ENCODE peak calls at places on chromosomes 1 and 21, in seven cellular contexts. One of them, this sample, is unnamed.

GRCh38 chr1:42929434-42930177 is 29.1 kb downstream of the SLC2A1 start:
- DNase-seq in astrocyte: no peak
- DNase-seq in uterus: no peak
- DNase-seq in Panc1: no peak
- DNase-seq in neural progenitor cell: no peak
- DNase-seq in CD8-positive, alpha-beta T cell: no peak
- DNase-seq in Peyer's patch: peak; percentile 42
- DNase-seq in this sample: no peak

GRCh38 chr21:42839271-42840231 is 39.8 kb downstream of the WDR4 start:
- DNase-seq in astrocyte: no peak
- DNase-seq in uterus: peak; percentile 12
- DNase-seq in Panc1: no peak
- DNase-seq in neural progenitor cell: no peak
- DNase-seq in CD8-positive, alpha-beta T cell: no peak
- DNase-seq in Peyer's patch: peak; percentile 34
- DNase-seq in this sample: no peak

GRCh38 chr1:227707807-227708206 is 27.3 kb downstream of the JMJD4 start:
- DNase-seq in astrocyte: no peak
- DNase-seq in uterus: no peak
- DNase-seq in Panc1: no peak
- DNase-seq in neural progenitor cell: no peak
- DNase-seq in CD8-positive, alpha-beta T cell: no peak
- DNase-seq in Peyer's patch: no peak
- DNase-seq in this sample: no peak

GRCh38 chr1:8266436-8267165 is 51.3 kb upstream of the SLC45A1 start:
- DNase-seq in astrocyte: no peak
- DNase-seq in uterus: no peak
- DNase-seq in Panc1: no peak
- DNase-seq in neural progenitor cell: peak; percentile 89
- DNase-seq in CD8-positive, alpha-beta T cell: no peak
- DNase-seq in Peyer's patch: no peak
- DNase-seq in this sample: peak; percentile 90

GRCh38 chr1:161121838-161122237 is 3.9 kb downstream of the NIT1 start:
- DNase-seq in astrocyte: no peak
- DNase-seq in uterus: no peak
- DNase-seq in Panc1: no peak
- DNase-seq in neural progenitor cell: no peak
- DNase-seq in CD8-positive, alpha-beta T cell: no peak
- DNase-seq in Peyer's patch: no peak
- DNase-seq in this sample: no peak

GRCh38 chr1:192382758-192383157 is 66.0 kb downstream of the RGS21 start:
- DNase-seq in astrocyte: no peak
- DNase-seq in uterus: no peak
- DNase-seq in Panc1: no peak
- DNase-seq in neural progenitor cell: peak; percentile 10
- DNase-seq in CD8-positive, alpha-beta T cell: no peak
- DNase-seq in Peyer's patch: no peak
- DNase-seq in this sample: no peak

GRCh38 chr1:75097686-75098085 is 36.5 kb upstream of the LHX8 start:
- DNase-seq in astrocyte: no peak
- DNase-seq in uterus: no peak
- DNase-seq in Panc1: no peak
- DNase-seq in neural progenitor cell: no peak
- DNase-seq in CD8-positive, alpha-beta T cell: no peak
- DNase-seq in Peyer's patch: no peak
- DNase-seq in this sample: no peak

GRCh38 chr1:181135815-181136737 is 47.6 kb downstream of the IER5 start:
- DNase-seq in astrocyte: peak; percentile 93
- DNase-seq in uterus: peak; percentile 52
- DNase-seq in Panc1: peak; percentile 55
- DNase-seq in neural progenitor cell: no peak
- DNase-seq in CD8-positive, alpha-beta T cell: no peak
- DNase-seq in Peyer's patch: no peak
- DNase-seq in this sample: no peak

GRCh38 chr1:158204458-158204827 is 23.7 kb downstream of the CD1D start:
- DNase-seq in astrocyte: no peak
- DNase-seq in uterus: no peak
- DNase-seq in Panc1: no peak
- DNase-seq in neural progenitor cell: no peak
- DNase-seq in CD8-positive, alpha-beta T cell: no peak
- DNase-seq in Peyer's patch: no peak
- DNase-seq in this sample: no peak

GRCh38 chr1:229714964-229715603 is 89.0 kb downstream of the URB2 start:
- DNase-seq in astrocyte: no peak
- DNase-seq in uterus: no peak
- DNase-seq in Panc1: no peak
- DNase-seq in neural progenitor cell: peak; percentile 16
- DNase-seq in CD8-positive, alpha-beta T cell: no peak
- DNase-seq in Peyer's patch: no peak
- DNase-seq in this sample: peak; percentile 13

GRCh38 chr1:177948336-177948972 is 21.4 kb downstream of the SEC16B start:
- DNase-seq in astrocyte: peak; percentile 37
- DNase-seq in uterus: peak; percentile 60
- DNase-seq in Panc1: peak; percentile 62
- DNase-seq in neural progenitor cell: peak; percentile 75
- DNase-seq in CD8-positive, alpha-beta T cell: no peak
- DNase-seq in Peyer's patch: no peak
- DNase-seq in this sample: peak; percentile 68

DNA sequence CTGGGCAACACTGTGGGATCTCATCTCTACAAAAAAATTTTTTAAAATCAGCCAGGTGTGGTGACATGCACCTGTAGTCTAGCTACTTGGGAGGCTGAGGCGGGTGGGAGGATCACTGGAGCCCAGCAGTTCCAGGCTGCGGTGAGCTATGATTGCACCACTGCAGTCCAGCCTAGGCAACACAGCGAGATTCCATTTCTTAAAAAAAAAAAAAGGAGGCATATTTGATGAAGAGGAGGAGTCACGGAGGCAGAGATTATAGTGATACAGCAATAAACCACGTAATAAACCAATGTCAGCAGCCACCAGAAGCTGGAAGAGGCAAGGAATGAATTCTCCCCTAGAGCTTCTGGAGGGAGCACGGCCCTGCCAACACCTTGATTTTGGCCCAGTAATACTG is 4.0 kb downstream of the LIX1L start:
- DNase-seq in astrocyte: no peak
- DNase-seq in uterus: no peak
- DNase-seq in Panc1: no peak
- DNase-seq in neural progenitor cell: no peak
- DNase-seq in CD8-positive, alpha-beta T cell: no peak
- DNase-seq in Peyer's patch: no peak
- DNase-seq in this sample: no peak
- H3K36me3 ChIP-seq in astrocyte: peaks cover 5% of the 10 kb centered on the region
- H3K36me3 ChIP-seq in uterus: no peaks in the 10 kb centered on the region
- H3K36me3 ChIP-seq in Panc1: no peaks in the 10 kb centered on the region
- H3K36me3 ChIP-seq in neural progenitor cell: no peaks in the 10 kb centered on the region
- H3K36me3 ChIP-seq in CD8-positive, alpha-beta T cell: no peaks in the 10 kb centered on the region
- H3K36me3 ChIP-seq in Peyer's patch: no peaks in the 10 kb centered on the region
- H3K36me3 ChIP-seq in this sample: no peaks in the 10 kb centered on the region

GRCh38 chr1:196660912-196661311 is 9.1 kb downstream of the CFH start:
- DNase-seq in astrocyte: no peak
- DNase-seq in uterus: no peak
- DNase-seq in Panc1: no peak
- DNase-seq in neural progenitor cell: peak; percentile 57
- DNase-seq in CD8-positive, alpha-beta T cell: no peak
- DNase-seq in Peyer's patch: no peak
- DNase-seq in this sample: peak; percentile 46
- H3K4me3 ChIP-seq in astrocyte: no peak overlapping the region
- H3K4me3 ChIP-seq in uterus: no peak overlapping the region
- H3K4me3 ChIP-seq in Panc1: no peak overlapping the region
- H3K4me3 ChIP-seq in neural progenitor cell: no peak overlapping the region
- H3K4me3 ChIP-seq in CD8-positive, alpha-beta T cell: no peak overlapping the region
- H3K4me3 ChIP-seq in Peyer's patch: no peak overlapping the region
- H3K4me3 ChIP-seq in this sample: no peak overlapping the region

GRCh38 chr1:21932127-21932526 is 5.0 kb downstream of the HSPG2 start:
- DNase-seq in astrocyte: peak; percentile 86
- DNase-seq in uterus: peak; percentile 77
- DNase-seq in Panc1: no peak
- DNase-seq in neural progenitor cell: no peak
- DNase-seq in CD8-positive, alpha-beta T cell: no peak
- DNase-seq in Peyer's patch: no peak
- DNase-seq in this sample: no peak
- H3K4me1 ChIP-seq in astrocyte: peaks cover 59% of the 10 kb centered on the region
- H3K4me1 ChIP-seq in uterus: peaks cover 15% of the 10 kb centered on the region
- H3K4me1 ChIP-seq in Panc1: peaks cover 59% of the 10 kb centered on the region
- H3K4me1 ChIP-seq in neural progenitor cell: peaks cover 44% of the 10 kb centered on the region
- H3K4me1 ChIP-seq in CD8-positive, alpha-beta T cell: peaks cover 15% of the 10 kb centered on the region
- H3K4me1 ChIP-seq in Peyer's patch: peaks cover 4% of the 10 kb centered on the region
- H3K4me1 ChIP-seq in this sample: peaks cover 11% of the 10 kb centered on the region

GRCh38 chr1:39328110-39328509 is 123.6 kb downstream of the MACF1 start:
- DNase-seq in astrocyte: no peak
- DNase-seq in uterus: no peak
- DNase-seq in Panc1: no peak
- DNase-seq in neural progenitor cell: no peak
- DNase-seq in CD8-positive, alpha-beta T cell: no peak
- DNase-seq in Peyer's patch: no peak
- DNase-seq in this sample: no peak
- H3K36me3 ChIP-seq in astrocyte: peaks cover 71% of the 10 kb centered on the region
- H3K36me3 ChIP-seq in uterus: no peaks in the 10 kb centered on the region
- H3K36me3 ChIP-seq in Panc1: peaks cover 44% of the 10 kb centered on the region
- H3K36me3 ChIP-seq in neural progenitor cell: peaks cover 16% of the 10 kb centered on the region
- H3K36me3 ChIP-seq in CD8-positive, alpha-beta T cell: peaks cover 42% of the 10 kb centered on the region
- H3K36me3 ChIP-seq in Peyer's patch: no peaks in the 10 kb centered on the region
- H3K36me3 ChIP-seq in this sample: no peaks in the 10 kb centered on the region

GRCh38 chr1:200891774-200892157 is 2.9 kb upstream of the INAVA start:
- DNase-seq in astrocyte: no peak
- DNase-seq in uterus: no peak
- DNase-seq in Panc1: no peak
- DNase-seq in neural progenitor cell: peak; percentile 93
- DNase-seq in CD8-positive, alpha-beta T cell: no peak
- DNase-seq in Peyer's patch: peak; percentile 67
- DNase-seq in this sample: no peak

GRCh38 chr1:200890818-200891773 is 3.6 kb upstream of the INAVA start:
- DNase-seq in astrocyte: peak; percentile 27
- DNase-seq in uterus: no peak
- DNase-seq in Panc1: peak; percentile 24
- DNase-seq in neural progenitor cell: peak; percentile 91
- DNase-seq in CD8-positive, alpha-beta T cell: no peak
- DNase-seq in Peyer's patch: peak; percentile 83
- DNase-seq in this sample: no peak

GRCh38 chr1:200892958-200893357 is 1.7 kb upstream of the INAVA start:
- DNase-seq in astrocyte: no peak
- DNase-seq in uterus: no peak
- DNase-seq in Panc1: no peak
- DNase-seq in neural progenitor cell: no peak
- DNase-seq in CD8-positive, alpha-beta T cell: no peak
- DNase-seq in Peyer's patch: no peak
- DNase-seq in this sample: no peak

GRCh38 chr1:200893411-200893901 is 1.2 kb upstream of the INAVA start:
- DNase-seq in astrocyte: no peak
- DNase-seq in uterus: no peak
- DNase-seq in Panc1: no peak
- DNase-seq in neural progenitor cell: no peak
- DNase-seq in CD8-positive, alpha-beta T cell: no peak
- DNase-seq in Peyer's patch: peak; percentile 63
- DNase-seq in this sample: no peak

GRCh38 chr1:200892546-200892945 is 2.2 kb upstream of the INAVA start:
- DNase-seq in astrocyte: no peak
- DNase-seq in uterus: no peak
- DNase-seq in Panc1: no peak
- DNase-seq in neural progenitor cell: no peak
- DNase-seq in CD8-positive, alpha-beta T cell: no peak
- DNase-seq in Peyer's patch: no peak
- DNase-seq in this sample: no peak
- H3K4me3 ChIP-seq in astrocyte: no peak overlapping the region
- H3K4me3 ChIP-seq in uterus: no peak overlapping the region
- H3K4me3 ChIP-seq in Panc1: no peak overlapping the region
- H3K4me3 ChIP-seq in neural progenitor cell: peak overlapping the region; percentile 67
- H3K4me3 ChIP-seq in CD8-positive, alpha-beta T cell: no peak overlapping the region
- H3K4me3 ChIP-seq in Peyer's patch: peak overlapping the region; percentile 68
- H3K4me3 ChIP-seq in this sample: no peak overlapping the region

GRCh38 chr1:201554789-201555592 is 16.1 kb downstream of the NAV1 start:
- DNase-seq in astrocyte: no peak
- DNase-seq in uterus: no peak
- DNase-seq in Panc1: no peak
- DNase-seq in neural progenitor cell: no peak
- DNase-seq in CD8-positive, alpha-beta T cell: no peak
- DNase-seq in Peyer's patch: no peak
- DNase-seq in this sample: no peak
- H3K4me1 ChIP-seq in astrocyte: peaks cover 61% of the 10 kb centered on the region
- H3K4me1 ChIP-seq in uterus: no peaks in the 10 kb centered on the region
- H3K4me1 ChIP-seq in Panc1: peaks cover 4% of the 10 kb centered on the region
- H3K4me1 ChIP-seq in neural progenitor cell: peaks cover 24% of the 10 kb centered on the region
- H3K4me1 ChIP-seq in CD8-positive, alpha-beta T cell: no peaks in the 10 kb centered on the region
- H3K4me1 ChIP-seq in Peyer's patch: no peaks in the 10 kb centered on the region
- H3K4me1 ChIP-seq in this sample: peaks cover 3% of the 10 kb centered on the region

This sample was measured in HAP-1.